ENCODE peak calls at places on chromosomes 12 and 14, in four cellular contexts. H is RCC 7860, V is NCI-H510A treated with DMSO at 0.1 percent for 48 hours, W is cardiac muscle cell. O is an unnamed sample.

GRCh38 chr12:12079291-12079690 is 8.6 kb downstream of the BCL2L14 start:
- DNase-seq in H (no peak), V (no peak), W (peak; percentile 27), O (no peak)

GRCh38 chr12:24489939-24490338 is 459.0 kb downstream of the BCAT1 start:
- DNase-seq in H (no peak), V (no peak), W (peak; percentile 19), O (no peak)

GRCh38 chr12:55996715-55997534 is at the start of gene SUOX:
- DNase-seq in H (peak; percentile 87), V (peak; percentile 93), W (peak; percentile 99), O (no peak)

GRCh38 chr12:953776-954175 is 4.3 kb upstream of the RAD52 start:
- DNase-seq in H (peak; percentile 28), V (no peak), W (peak; percentile 62), O (no peak)

GRCh38 chr14:72547999-72548398 is 345.9 kb downstream of the DPF3 start:
- DNase-seq in H (no peak), V (no peak), W (peak; percentile 6), O (no peak)

GRCh38 chr12:121794532-121795028 is 1.1 kb upstream of the RHOF start:
- DNase-seq in H (peak; percentile 46), V (no peak), W (no peak), O (no peak)

GRCh38 chr14:100261621-100262020 is 22.7 kb downstream of the YY1 start:
- DNase-seq in H (no peak), V (no peak), W (no peak), O (no peak)

GRCh38 chr14:64769096-64770020 is 65.1 kb downstream of the PLEKHG3 start:
- DNase-seq in H (no peak), V (no peak), W (no peak), O (no peak)

GRCh38 chr12:650983-651382 is 12.3 kb downstream of the NINJ2 start:
- DNase-seq in H (no peak), V (no peak), W (peak; percentile 38), O (no peak)

O was measured in activated B cell treated with CpG ODN at 0.5 μM for 24 hours.